ENCODE peak calls at places on chromosomes 3 and 15, in four cellular contexts. Y is IMR-90, U is dorsolateral prefrontal cortex, Z is GM13977. N is an unnamed sample.

GRCh38 chr15:73232771-73233170 is 136.0 kb downstream of the HCN4 start:
- DNase-seq in Z (no peak), Y (no peak), U (no peak), N (no peak)

GRCh38 chr3:115698851-115699535 is 75.7 kb downstream of the GAP43 start:
- DNase-seq in U (peak), Y (peak), Z (no peak), N (no peak)

GRCh38 chr15:51939216-51939615 is 32.4 kb downstream of the LEO1 start:
- DNase-seq in U (no peak), Z (no peak), Y (no peak), N (no peak)

GRCh38 chr3:100662113-100662823 is 47.0 kb upstream of the TFG start:
- DNase-seq in Z (no peak), U (no peak), Y (peak), N (no peak)

GRCh38 chr3:169760479-169760878 is 4.4 kb downstream of the TERC start:
- DNase-seq in Z (no peak), Y (peak), U (no peak), N (no peak)

GRCh38 chr15:48190932-48191573 is 412 bp upstream of the CTXN2 start:
- DNase-seq in Z (peak), U (no peak), Y (peak), N (peak)

GRCh38 chr15:56653787-56654186 is 79.5 kb downstream of the ZNF280D start:
- DNase-seq in U (no peak), Y (no peak), Z (no peak), N (no peak)

GRCh38 chr15:75359537-75360250 is 8.7 kb downstream of the MAN2C1 start:
- DNase-seq in Z (no peak), U (no peak), Y (no peak), N (no peak)

GRCh38 chr3:34152641-34153040 is 354.2 kb downstream of the PDCD6IP start:
- DNase-seq in Z (no peak), U (no peak), Y (no peak), N (no peak)

GRCh38 chr3:52281980-52282801 is 3.7 kb upstream of the WDR82 start:
- DNase-seq in Y (no peak), Z (no peak), U (no peak), N (no peak)

GRCh38 chr3:52277972-52278509 is 408 bp downstream of the WDR82 start:
- DNase-seq in U (peak), Y (no peak), Z (peak), N (no peak)

GRCh38 chr3:52277071-52277964 is 1.1 kb downstream of the WDR82 start:
- DNase-seq in Y (peak), Z (peak), U (peak), N (no peak)

GRCh38 chr3:52280046-52280445 is 1.6 kb upstream of the WDR82 start:
- DNase-seq in Y (no peak), U (no peak), Z (no peak), N (no peak)

GRCh38 chr3:52278510-52279069 is at the start of gene WDR82:
- DNase-seq in U (peak), Y (peak), Z (peak), N (peak)
- TF ChIP-seq CTCF in U (peak), Y (peak), Z (peak), N (peak)

GRCh38 chr3:157499342-157499963 is 3.8 kb downstream of the VEPH1 start:
- DNase-seq in Y (no peak), Z (no peak), U (no peak), N (no peak)
- TF ChIP-seq CTCF in Y (no peak), Z (no peak), U (no peak), N (no peak)

GRCh38 chr3:536417-536813 is 339.9 kb downstream of the CHL1 start:
- DNase-seq in U (no peak), Z (no peak), Y (no peak), N (no peak)

GRCh38 chr3:541328-541727 is 344.8 kb downstream of the CHL1 start:
- DNase-seq in Y (no peak), Z (no peak), U (no peak), N (no peak)

DNA sequence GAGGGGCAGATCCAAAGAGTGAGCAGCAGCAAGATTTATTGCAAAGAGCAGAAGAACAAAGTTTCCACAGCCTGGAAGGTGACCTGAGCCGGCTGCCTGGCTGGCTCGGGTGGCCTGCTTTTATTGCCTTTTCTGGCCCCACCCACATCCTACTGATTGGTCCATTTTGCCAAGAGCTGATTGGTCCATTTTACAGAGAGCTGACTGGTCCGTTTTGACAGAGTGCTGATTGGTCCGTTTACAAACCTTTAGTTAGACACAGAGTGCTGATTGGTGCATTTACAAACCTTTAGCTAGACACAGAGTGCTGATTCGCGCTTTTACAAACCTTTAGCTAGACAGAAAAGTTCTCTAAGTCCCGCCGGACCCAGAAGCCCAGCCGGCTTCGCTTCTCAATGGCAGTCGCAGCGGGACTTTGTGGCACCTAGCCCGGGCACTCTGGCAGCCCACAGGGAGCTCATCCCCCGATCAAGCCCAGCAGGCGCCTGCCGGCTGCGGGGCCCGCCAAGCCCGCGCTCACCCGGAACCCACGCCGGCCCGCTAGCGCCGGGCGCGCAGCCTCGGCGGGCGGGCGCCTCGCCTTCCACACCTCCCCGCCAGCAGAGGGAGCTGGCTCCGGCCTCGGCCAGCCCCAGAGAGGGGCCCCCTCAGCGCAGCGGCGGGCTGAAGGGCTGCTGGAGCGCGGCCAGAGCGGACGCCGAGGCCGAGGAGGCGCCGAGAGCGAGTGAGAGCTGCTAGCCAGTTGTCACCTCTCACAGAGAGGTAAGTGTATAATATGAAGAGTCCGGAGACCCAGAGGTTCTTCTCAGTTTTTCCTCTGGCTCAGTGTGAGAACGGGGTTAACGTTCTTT is 339.2 kb downstream of the CHL1 start:
- DNase-seq in Y (peak), Z (no peak), U (no peak), N (no peak)
- TF ChIP-seq CTCF in Y (peak), Z (no peak), U (no peak), N (no peak)

DNA sequence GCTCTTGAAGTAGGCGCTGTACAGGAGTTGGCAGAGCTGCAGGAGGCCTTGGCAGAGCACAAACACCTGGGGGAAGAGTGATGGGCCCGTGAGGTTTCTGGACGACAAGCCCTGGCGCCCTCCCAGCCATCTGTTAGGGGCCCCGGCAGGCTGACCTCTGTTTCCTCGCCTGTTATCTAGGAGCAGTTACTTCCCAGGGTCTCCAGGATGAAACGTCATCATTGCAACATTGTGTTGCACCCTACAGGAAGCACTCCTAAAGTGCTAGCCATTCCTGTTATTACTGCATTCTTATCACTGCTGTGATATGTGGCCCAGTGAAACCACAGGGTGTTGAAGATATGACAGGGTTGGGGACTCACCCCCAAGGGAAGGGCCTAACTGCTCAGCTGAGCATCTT is 50.2 kb downstream of the SLCO2A1 start:
- DNase-seq in U (no peak), Y (no peak), Z (no peak), N (no peak)
- TF ChIP-seq CTCF in U (no peak), Y (no peak), Z (no peak), N (no peak)

GRCh38 chr3:109072208-109072607 is 45.7 kb downstream of the MORC1 start:
- DNase-seq in Z (no peak), U (no peak), Y (no peak), N (no peak)

GRCh38 chr3:109073116-109073515 is 44.8 kb downstream of the MORC1 start:
- DNase-seq in U (no peak), Z (no peak), Y (no peak), N (no peak)

GRCh38 chr3:109070232-109070631 is 47.7 kb downstream of the MORC1 start:
- DNase-seq in Y (no peak), U (no peak), Z (no peak), N (no peak)

DNA sequence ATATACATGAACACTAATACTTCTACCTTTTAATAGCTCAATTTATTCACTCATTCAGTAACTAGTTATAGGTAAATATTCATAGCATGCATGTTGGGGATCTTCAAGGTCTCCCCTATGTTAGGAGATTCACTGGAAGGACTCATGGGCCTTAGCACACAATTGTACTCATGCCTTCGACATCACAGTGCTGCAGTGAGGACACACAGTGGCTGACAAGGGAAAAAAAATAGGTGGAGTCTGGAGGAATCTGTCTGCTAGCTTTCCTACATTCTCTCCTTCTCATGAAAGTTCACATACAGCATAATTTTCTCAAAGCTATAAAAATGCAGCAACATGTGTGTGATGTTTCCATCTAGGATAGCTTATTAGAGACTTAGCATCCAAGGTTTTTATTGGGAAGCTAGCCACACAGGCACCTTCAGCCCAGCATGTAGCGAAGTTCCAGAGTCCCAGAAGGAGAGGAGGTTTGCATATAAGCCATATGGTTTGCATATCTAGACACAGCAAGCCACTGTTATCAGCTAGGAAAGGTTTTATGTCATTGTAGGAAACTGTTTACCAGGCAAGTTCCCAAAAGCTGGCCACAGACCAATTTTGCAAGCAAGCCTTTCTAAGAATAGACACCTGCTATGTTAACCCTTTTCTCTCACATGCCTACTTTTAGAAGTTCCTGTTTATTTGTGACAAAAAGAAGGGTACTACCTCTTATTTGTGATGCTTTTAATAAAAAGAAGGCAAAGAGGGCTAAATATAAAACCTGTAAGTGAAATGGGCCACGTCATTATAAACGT is 46.4 kb downstream of the MORC1 start:
- DNase-seq in Y (no peak), Z (no peak), U (no peak), N (no peak)
- TF ChIP-seq CTCF in Y (no peak), Z (peak), U (no peak), N (no peak)

GRCh38 chr3:110849060-110849459 is 222.6 kb upstream of the NECTIN3 start:
- DNase-seq in U (no peak), Y (no peak), Z (no peak), N (no peak)
- TF ChIP-seq CTCF in U (no peak), Y (no peak), Z (no peak), N (no peak)

DNA sequence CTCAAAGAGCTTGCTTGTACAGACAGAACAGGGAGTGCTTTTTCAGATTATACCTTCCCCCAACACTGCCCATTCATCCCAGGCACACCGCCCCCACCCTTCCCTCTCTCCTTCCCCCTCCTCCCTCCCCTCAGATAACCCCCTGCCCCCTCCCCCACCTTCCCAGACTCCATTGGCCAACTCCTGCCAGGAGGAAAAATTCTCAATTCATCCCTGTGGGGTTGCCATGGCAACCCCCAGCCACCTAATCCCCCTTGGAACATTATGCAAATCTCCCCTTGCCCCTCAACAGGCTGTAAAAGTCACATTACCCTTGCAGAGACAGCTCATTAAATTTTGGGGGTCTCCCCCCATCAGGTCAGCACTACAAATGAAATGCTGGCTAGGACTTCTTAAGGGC is 14.3 kb downstream of the TLE3 start:
- DNase-seq in Y (no peak), Z (no peak), U (no peak), N (no peak)
- TF ChIP-seq CTCF in Y (no peak), Z (no peak), U (no peak), N (no peak)

GRCh38 chr3:36765104-36765503 is 751 bp upstream of the DCLK3 start:
- DNase-seq in Y (no peak), U (no peak), Z (no peak), N (no peak)

GRCh38 chr3:36769926-36770325 is 5.6 kb upstream of the DCLK3 start:
- DNase-seq in Y (no peak), Z (no peak), U (no peak), N (no peak)

GRCh38 chr3:36764704-36765038 is 318 bp upstream of the DCLK3 start:
- DNase-seq in U (no peak), Z (no peak), Y (no peak), N (no peak)

GRCh38 chr3:36763111-36763849 is 1.1 kb downstream of the DCLK3 start:
- DNase-seq in Z (no peak), U (no peak), Y (no peak), N (no peak)

DNA sequence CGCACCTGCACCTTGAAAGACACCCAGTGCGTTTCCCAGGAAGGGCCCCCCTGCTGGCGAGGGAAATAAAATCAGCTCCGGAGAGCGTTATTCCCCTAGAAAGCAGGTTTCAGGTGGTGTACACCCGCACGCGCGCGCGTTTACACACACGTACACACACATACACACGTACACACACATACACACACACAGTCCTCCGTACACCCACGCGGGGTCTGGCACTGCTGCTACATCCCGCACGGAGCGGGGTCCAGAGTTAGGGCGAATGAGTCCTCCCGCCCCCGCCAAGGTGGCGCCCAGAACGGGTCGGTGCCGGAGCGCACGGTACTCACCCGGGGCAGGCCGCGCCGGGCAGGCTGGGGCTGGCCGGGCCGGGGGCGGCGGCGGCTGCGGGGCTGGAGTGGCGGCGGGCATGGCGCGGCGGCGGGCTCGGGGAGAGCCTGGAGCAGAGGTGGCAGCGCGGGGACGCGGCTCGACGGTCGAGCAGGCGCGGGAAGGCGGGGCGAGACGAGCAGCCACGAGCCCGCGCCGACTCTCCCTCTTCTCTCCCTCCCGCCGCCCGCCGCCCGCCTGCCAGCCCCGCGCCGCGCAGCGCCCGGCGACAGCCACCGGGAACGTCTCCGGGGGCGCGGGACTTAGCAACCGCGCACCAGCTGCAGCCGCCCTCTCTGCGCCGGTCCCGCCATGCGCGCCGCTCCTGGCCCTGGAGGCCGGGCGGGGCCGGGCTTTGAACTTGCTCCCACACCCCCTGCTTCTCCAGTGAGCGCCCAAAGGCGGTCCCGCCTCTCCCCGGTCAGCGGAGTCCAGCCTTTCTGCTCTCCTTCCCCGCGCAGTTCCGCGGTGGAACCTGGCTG is at the start of gene DCLK3:
- DNase-seq in U (no peak), Y (no peak), Z (no peak), N (no peak)
- TF ChIP-seq CTCF in U (no peak), Y (no peak), Z (no peak), N (no peak)

DNA sequence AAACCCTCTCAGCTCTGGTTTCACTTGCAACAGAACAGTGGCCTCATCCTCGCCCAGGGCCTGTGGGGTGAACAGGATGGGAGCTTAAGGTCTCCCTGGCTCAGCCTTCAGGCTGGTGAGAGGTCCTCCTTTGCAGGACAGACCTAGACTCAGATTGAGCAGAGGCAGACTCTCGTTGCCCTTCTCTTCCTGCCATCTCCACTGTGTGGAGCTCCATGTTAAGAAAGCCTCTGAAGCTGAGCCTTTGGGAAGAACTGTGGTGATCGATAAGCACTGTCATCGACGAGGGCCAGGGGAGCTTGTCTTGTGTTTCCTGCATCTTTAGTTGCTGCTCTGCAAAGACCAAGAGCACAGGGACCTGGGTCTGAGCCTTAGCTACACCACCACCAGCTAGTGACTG is 37.8 kb upstream of the GRIP2 start:
- DNase-seq in U (no peak), Y (no peak), Z (no peak), N (no peak)
- TF ChIP-seq CTCF in U (no peak), Y (no peak), Z (no peak), N (no peak)

GRCh38 chr3:166934879-166935278 is 445.2 kb downstream of the ZBBX start:
- DNase-seq in Y (no peak), Z (no peak), U (no peak), N (no peak)
- TF ChIP-seq CTCF in Y (no peak), Z (no peak), U (no peak), N (no peak)

N was measured in osteocyte.